ENCODE peak calls at places on chromosomes 2 and 18, in seven cellular contexts. One of them, this sample, is unnamed.

GRCh38 chr2:172710584-172711024 is 25.0 kb upstream of the RAPGEF4 start:
- DNase-seq in HepG2: peak
- DNase-seq in HCT116: no peak
- DNase-seq in GM12878: no peak
- DNase-seq in WTC11: peak
- DNase-seq in A549: peak
- DNase-seq in K562: peak
- DNase-seq in this sample: peak

GRCh38 chr2:191038241-191038725 is 24.3 kb upstream of the STAT1 start:
- DNase-seq in HepG2: no peak
- DNase-seq in GM12878: no peak
- DNase-seq in K562: peak
- DNase-seq in WTC11: no peak
- DNase-seq in A549: no peak
- DNase-seq in HCT116: no peak
- DNase-seq in this sample: peak

GRCh38 chr2:146954544-146954943 is 890.3 kb upstream of the ACVR2A start:
- DNase-seq in GM12878: no peak
- DNase-seq in WTC11: no peak
- DNase-seq in HepG2: no peak
- DNase-seq in HCT116: no peak
- DNase-seq in A549: no peak
- DNase-seq in K562: no peak
- DNase-seq in this sample: no peak

GRCh38 chr2:1854747-1855146 is 110.4 kb upstream of the PXDN start:
- DNase-seq in HepG2: no peak
- DNase-seq in K562: peak
- DNase-seq in A549: peak
- DNase-seq in WTC11: peak
- DNase-seq in HCT116: no peak
- DNase-seq in GM12878: no peak
- DNase-seq in this sample: peak

GRCh38 chr2:229511524-229511923 is 202.8 kb downstream of the DNER start:
- DNase-seq in WTC11: no peak
- DNase-seq in K562: no peak
- DNase-seq in GM12878: no peak
- DNase-seq in HCT116: no peak
- DNase-seq in A549: no peak
- DNase-seq in HepG2: no peak
- DNase-seq in this sample: no peak

GRCh38 chr2:224268441-224268840 is 133.5 kb downstream of the FAM124B start:
- DNase-seq in A549: peak
- DNase-seq in HepG2: peak
- DNase-seq in WTC11: no peak
- DNase-seq in GM12878: no peak
- DNase-seq in HCT116: no peak
- DNase-seq in K562: peak
- DNase-seq in this sample: no peak

GRCh38 chr2:223945755-223946154 is 620 bp upstream of the WDFY1 start:
- DNase-seq in K562: no peak
- DNase-seq in GM12878: no peak
- DNase-seq in HepG2: no peak
- DNase-seq in WTC11: no peak
- DNase-seq in A549: no peak
- DNase-seq in HCT116: no peak
- DNase-seq in this sample: no peak

GRCh38 chr2:24683408-24683807 is 109.8 kb downstream of the PTRHD1 start:
- DNase-seq in A549: no peak
- DNase-seq in GM12878: no peak
- DNase-seq in WTC11: no peak
- DNase-seq in K562: no peak
- DNase-seq in HepG2: no peak
- DNase-seq in HCT116: no peak
- DNase-seq in this sample: no peak

GRCh38 chr2:182228741-182229140 is 198.1 kb downstream of the PDE1A start:
- DNase-seq in GM12878: no peak
- DNase-seq in HepG2: no peak
- DNase-seq in A549: no peak
- DNase-seq in WTC11: no peak
- DNase-seq in HCT116: no peak
- DNase-seq in K562: no peak
- DNase-seq in this sample: no peak

GRCh38 chr2:113276906-113277425 is 1.8 kb downstream of the PAX8 start:
- DNase-seq in A549: no peak
- DNase-seq in WTC11: peak
- DNase-seq in HCT116: no peak
- DNase-seq in GM12878: no peak
- DNase-seq in K562: no peak
- DNase-seq in HepG2: no peak
- DNase-seq in this sample: no peak

GRCh38 chr2:67566958-67567635 is 170.0 kb downstream of the ETAA1 start:
- DNase-seq in HepG2: no peak
- DNase-seq in K562: no peak
- DNase-seq in HCT116: no peak
- DNase-seq in A549: no peak
- DNase-seq in GM12878: no peak
- DNase-seq in WTC11: no peak
- DNase-seq in this sample: no peak
- TF ChIP-seq MAX in HepG2: no peak
- TF ChIP-seq MAX in K562: no peak
- TF ChIP-seq MAX in HCT116: no peak
- TF ChIP-seq MAX in A549: no peak
- TF ChIP-seq MAX in GM12878: no peak
- TF ChIP-seq MAX in WTC11: no peak
- TF ChIP-seq MAX in this sample: no peak

GRCh38 chr2:135664623-135665068 is 77.0 kb upstream of the UBXN4 start:
- DNase-seq in HCT116: no peak
- DNase-seq in HepG2: no peak
- DNase-seq in WTC11: no peak
- DNase-seq in A549: no peak
- DNase-seq in GM12878: peak
- DNase-seq in K562: no peak
- DNase-seq in this sample: no peak

GRCh38 chr2:135662088-135662487 is 79.6 kb upstream of the UBXN4 start:
- DNase-seq in K562: peak
- DNase-seq in GM12878: no peak
- DNase-seq in HepG2: no peak
- DNase-seq in HCT116: no peak
- DNase-seq in WTC11: no peak
- DNase-seq in A549: no peak
- DNase-seq in this sample: no peak

GRCh38 chr2:135663148-135663700 is 78.4 kb upstream of the UBXN4 start:
- DNase-seq in K562: no peak
- DNase-seq in GM12878: no peak
- DNase-seq in HCT116: no peak
- DNase-seq in A549: no peak
- DNase-seq in HepG2: no peak
- DNase-seq in WTC11: no peak
- DNase-seq in this sample: no peak

DNA sequence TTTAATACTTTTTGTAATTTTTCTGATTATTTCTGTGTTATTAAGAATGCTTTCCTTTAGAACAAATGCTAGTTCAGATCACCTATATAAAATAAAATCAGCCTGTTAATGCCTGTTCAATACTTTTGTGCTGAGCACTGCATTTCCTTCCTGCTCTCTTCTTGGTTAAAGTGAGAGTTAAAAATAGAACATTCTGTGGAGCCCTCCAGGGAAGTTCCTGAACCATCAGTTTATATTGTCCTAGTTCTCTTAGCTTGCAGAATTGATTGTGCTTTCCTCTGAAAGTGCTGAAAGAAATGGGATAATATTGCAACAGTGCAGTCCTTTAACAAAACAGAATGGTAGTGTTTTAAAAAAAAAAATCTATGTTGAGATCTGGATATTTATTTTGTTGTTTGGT is 74.6 kb upstream of the UBXN4 start:
- DNase-seq in WTC11: no peak
- DNase-seq in GM12878: no peak
- DNase-seq in HCT116: no peak
- DNase-seq in HepG2: no peak
- DNase-seq in K562: no peak
- DNase-seq in A549: no peak
- DNase-seq in this sample: peak
- TF ChIP-seq MAX in WTC11: no peak
- TF ChIP-seq MAX in GM12878: no peak
- TF ChIP-seq MAX in HCT116: no peak
- TF ChIP-seq MAX in HepG2: no peak
- TF ChIP-seq MAX in K562: no peak
- TF ChIP-seq MAX in A549: no peak
- TF ChIP-seq MAX in this sample: no peak

GRCh38 chr2:88755836-88756235 is 64.4 kb downstream of the RPIA start:
- DNase-seq in WTC11: no peak
- DNase-seq in GM12878: no peak
- DNase-seq in HepG2: no peak
- DNase-seq in K562: no peak
- DNase-seq in A549: no peak
- DNase-seq in HCT116: no peak
- DNase-seq in this sample: no peak
- TF ChIP-seq MAX in WTC11: no peak
- TF ChIP-seq MAX in GM12878: no peak
- TF ChIP-seq MAX in HepG2: no peak
- TF ChIP-seq MAX in K562: no peak
- TF ChIP-seq MAX in A549: no peak
- TF ChIP-seq MAX in HCT116: no peak
- TF ChIP-seq MAX in this sample: no peak

DNA sequence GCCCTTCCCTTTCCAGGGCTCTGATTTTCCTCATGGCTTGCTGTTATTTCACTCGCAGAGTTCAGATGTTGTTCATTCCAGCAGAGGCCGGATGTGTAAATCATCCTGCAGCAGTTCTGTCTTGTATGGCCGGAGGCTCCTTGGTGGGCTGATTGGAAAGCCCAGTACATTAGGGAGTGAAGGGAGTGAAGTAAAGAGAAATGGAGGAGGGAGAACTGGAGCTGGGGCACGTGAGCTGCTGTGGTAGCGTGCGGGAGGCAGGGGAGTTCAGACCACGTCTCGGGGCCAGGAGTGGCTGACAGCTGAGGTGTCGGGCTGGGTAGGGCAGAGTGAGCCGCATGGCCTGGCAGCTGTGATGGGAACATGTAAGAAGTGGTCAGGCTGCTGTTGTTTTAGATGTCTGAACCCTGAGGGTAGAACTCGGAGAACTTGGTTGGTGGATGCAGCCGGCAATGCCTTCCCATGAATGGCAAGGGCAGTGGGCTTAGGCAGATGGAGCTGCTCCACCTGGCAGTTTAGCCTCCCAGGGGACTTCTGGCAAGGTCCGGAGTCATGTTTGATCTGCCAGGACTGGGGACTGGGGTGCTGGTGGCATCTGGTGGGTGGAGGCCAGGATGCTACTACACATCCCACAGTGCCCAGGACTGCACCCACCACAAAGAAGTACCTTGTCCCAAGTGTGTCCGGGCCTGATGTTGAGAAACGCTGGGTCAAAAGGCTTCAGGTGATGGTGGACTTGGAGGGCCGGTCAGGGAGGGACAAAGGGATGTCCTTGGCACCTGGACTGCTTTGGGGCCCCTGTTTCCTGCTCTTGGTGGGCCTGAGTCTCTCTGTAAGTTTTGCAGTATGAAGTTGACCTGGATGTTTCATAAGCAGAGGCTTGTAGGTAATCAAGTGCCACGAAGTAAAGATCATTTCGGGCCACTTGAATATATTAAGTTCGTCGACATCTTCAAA is 29.1 kb downstream of the ASAP2 start:
- DNase-seq in HepG2: peak
- DNase-seq in HCT116: no peak
- DNase-seq in GM12878: no peak
- DNase-seq in K562: no peak
- DNase-seq in WTC11: no peak
- DNase-seq in A549: no peak
- DNase-seq in this sample: peak
- TF ChIP-seq MAX in HepG2: no peak
- TF ChIP-seq MAX in HCT116: no peak
- TF ChIP-seq MAX in GM12878: no peak
- TF ChIP-seq MAX in K562: no peak
- TF ChIP-seq MAX in WTC11: no peak
- TF ChIP-seq MAX in A549: peak
- TF ChIP-seq MAX in this sample: no peak

DNA sequence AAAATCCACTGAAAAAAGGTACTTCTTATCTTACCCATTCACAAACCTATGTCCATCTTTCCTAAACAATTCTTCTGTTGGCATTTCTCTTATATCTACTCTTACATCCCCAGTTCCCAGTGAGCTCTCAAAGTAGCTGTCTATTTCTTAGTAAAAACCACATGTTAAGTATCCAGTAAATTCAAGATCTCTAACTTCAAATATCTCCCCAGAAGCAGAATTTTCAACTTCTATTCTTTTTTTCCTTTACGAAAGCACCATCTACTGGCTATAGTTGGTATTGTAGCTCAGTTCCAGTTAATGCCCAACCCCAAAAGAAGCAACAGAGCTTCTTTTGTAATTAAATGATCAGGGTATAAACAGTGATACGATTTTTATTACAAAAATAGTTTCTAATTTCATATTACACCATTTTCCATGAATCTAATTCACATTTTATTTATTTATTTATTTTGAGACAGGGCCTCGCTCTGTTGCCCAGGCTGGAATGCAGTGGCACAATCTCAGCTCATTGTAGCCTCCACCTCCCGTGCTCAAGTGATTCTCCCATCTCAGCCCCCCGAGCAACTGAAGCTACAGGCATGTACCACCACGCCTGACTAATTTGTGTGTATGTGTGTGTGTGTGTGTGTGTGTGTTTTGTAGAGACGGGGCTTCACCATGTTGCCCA is 28.5 kb downstream of the HRH4 start:
- DNase-seq in K562: peak
- DNase-seq in HCT116: peak
- DNase-seq in GM12878: peak
- DNase-seq in WTC11: no peak
- DNase-seq in HepG2: peak
- DNase-seq in A549: peak
- DNase-seq in this sample: peak
- TF ChIP-seq MAX in K562: no peak
- TF ChIP-seq MAX in HCT116: no peak
- TF ChIP-seq MAX in GM12878: no peak
- TF ChIP-seq MAX in WTC11: no peak
- TF ChIP-seq MAX in HepG2: no peak
- TF ChIP-seq MAX in A549: no peak
- TF ChIP-seq MAX in this sample: no peak

DNA sequence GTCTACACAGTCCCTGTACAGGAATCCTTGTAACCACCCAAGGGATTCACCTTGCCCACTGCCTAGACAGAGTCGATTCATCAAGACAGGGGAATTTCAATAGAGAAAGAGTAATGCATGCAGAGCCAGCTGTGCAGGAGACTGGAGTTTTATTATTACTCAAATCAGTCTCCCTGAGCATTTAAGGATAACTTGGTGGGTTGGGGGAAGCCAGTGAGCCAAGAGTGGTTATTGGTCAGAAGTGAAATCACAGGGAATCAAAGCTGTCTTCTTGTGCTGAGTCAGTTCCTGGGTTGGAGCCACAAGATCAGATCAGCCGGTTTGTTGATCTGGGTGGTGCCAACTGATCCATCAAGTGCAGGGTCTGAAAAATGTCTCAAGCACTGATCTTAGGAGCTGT is 17.8 kb upstream of the FAM98A start:
- DNase-seq in HCT116: no peak
- DNase-seq in GM12878: peak
- DNase-seq in K562: no peak
- DNase-seq in WTC11: no peak
- DNase-seq in HepG2: no peak
- DNase-seq in A549: no peak
- DNase-seq in this sample: no peak
- TF ChIP-seq MAX in HCT116: no peak
- TF ChIP-seq MAX in GM12878: no peak
- TF ChIP-seq MAX in K562: no peak
- TF ChIP-seq MAX in WTC11: no peak
- TF ChIP-seq MAX in HepG2: no peak
- TF ChIP-seq MAX in A549: no peak
- TF ChIP-seq MAX in this sample: no peak

This sample was measured in NB4.